ENCODE peak calls at places on chromosomes 4 and X, in four cellular contexts. One of them, this sample, is unnamed.

GRCh38 chr4:21211836-21212235 is 511.6 kb downstream of the PACRGL start:
- DNase-seq in nephron progenitor cell: no peak
- DNase-seq in fibroblast of lung: no peak
- DNase-seq in HT-29: no peak
- DNase-seq in this sample: no peak

GRCh38 chr4:183554346-183554686 is 49.5 kb downstream of the ING2 start:
- DNase-seq in nephron progenitor cell: no peak
- DNase-seq in fibroblast of lung: no peak
- DNase-seq in HT-29: no peak
- DNase-seq in this sample: no peak

GRCh38 chr4:173189117-173189693 is 20.6 kb downstream of the GALNT7 start:
- DNase-seq in HT-29: no peak
- DNase-seq in nephron progenitor cell: no peak
- DNase-seq in fibroblast of lung: peak
- DNase-seq in this sample: no peak

GRCh38 chr4:69098470-69098869 is 2.2 kb downstream of the UGT2B7 start:
- DNase-seq in nephron progenitor cell: no peak
- DNase-seq in fibroblast of lung: no peak
- DNase-seq in HT-29: peak
- DNase-seq in this sample: no peak

GRCh38 chrX:11427082-11428033 is 134.1 kb downstream of the AMELX start:
- DNase-seq in nephron progenitor cell: peak
- DNase-seq in fibroblast of lung: no peak
- DNase-seq in HT-29: no peak
- DNase-seq in this sample: peak

GRCh38 chr4:3247399-3248177 is 1.4 kb upstream of the MSANTD1 start:
- DNase-seq in nephron progenitor cell: no peak
- DNase-seq in fibroblast of lung: no peak
- DNase-seq in HT-29: no peak
- DNase-seq in this sample: no peak

GRCh38 chr4:2136736-2137135 is 77.6 kb downstream of the NAT8L start:
- DNase-seq in HT-29: peak
- DNase-seq in fibroblast of lung: no peak
- DNase-seq in nephron progenitor cell: no peak
- DNase-seq in this sample: no peak

GRCh38 chr4:118224239-118224829 is 128.5 kb downstream of the PRSS12 start:
- DNase-seq in fibroblast of lung: peak
- DNase-seq in nephron progenitor cell: no peak
- DNase-seq in HT-29: peak
- DNase-seq in this sample: peak

GRCh38 chr4:47485047-47485692 is at the start of gene ATP10D:
- DNase-seq in nephron progenitor cell: peak
- DNase-seq in HT-29: peak
- DNase-seq in fibroblast of lung: peak
- DNase-seq in this sample: peak